ENCODE peak calls at places on chromosomes 2 and 18, in six cellular contexts. W is H9, V is mesendoderm, J is IMR-90, Q is mesenchymal stem cell, N is H1. O is an unnamed sample.

GRCh38 chr18:49846718-49847470 is 33.6 kb upstream of the ACAA2 start:
- DNase-seq in Q (no peak), V (no peak), J (no peak), W (no peak), N (no peak), O (no peak)

GRCh38 chr2:86704482-86704971 is 15.6 kb upstream of the RMND5A start:
- DNase-seq in V (peak; percentile 69), Q (peak; percentile 48), N (no peak), W (no peak), J (peak; percentile 78), O (no peak)

GRCh38 chr2:113069676-113070605 is 2.2 kb downstream of the IL1F10 start:
- DNase-seq in J (no peak), W (no peak), Q (no peak), N (no peak), V (no peak), O (no peak)

GRCh38 chr2:7567646-7568045 is 650.4 kb downstream of the RNF144A start:
- DNase-seq in V (peak; percentile 6), J (no peak), W (peak; percentile 41), Q (no peak), N (no peak), O (no peak)

GRCh38 chr2:215527738-215528137 is 91.9 kb upstream of the FN1 start:
- DNase-seq in Q (peak; percentile 19), V (no peak), N (no peak), J (peak; percentile 87), W (no peak), O (no peak)

GRCh38 chr2:36770542-36771287 is 74.2 kb downstream of the VIT start:
- DNase-seq in V (peak; percentile 95), Q (peak; percentile 12), W (peak; percentile 86), J (peak; percentile 18), N (peak; percentile 86), O (peak; percentile 24)

GRCh38 chr2:234587341-234588053 is 90.6 kb upstream of the ARL4C start:
- DNase-seq in N (no peak), W (no peak), Q (peak; percentile 63), V (no peak), J (peak; percentile 27), O (no peak)

GRCh38 chr2:178485356-178485755 is 5.1 kb downstream of the PLEKHA3 start:
- DNase-seq in V (no peak), J (no peak), Q (no peak), W (no peak), N (no peak), O (no peak)

GRCh38 chr18:23391156-23391555 is 61.9 kb upstream of the RIOK3 start:
- DNase-seq in Q (no peak), N (no peak), V (no peak), J (no peak), W (no peak), O (no peak)

GRCh38 chr2:30230479-30230854 is 867 bp upstream of the LBH start:
- DNase-seq in J (peak; percentile 64), V (no peak), N (peak; percentile 59), W (peak; percentile 43), Q (peak; percentile 46), O (no peak)

GRCh38 chr2:236825989-236826510 is 256.4 kb downstream of the ACKR3 start:
- DNase-seq in N (no peak), J (no peak), V (no peak), Q (no peak), W (no peak), O (no peak)

GRCh38 chr2:148132400-148132799 is 111.5 kb downstream of the MBD5 start:
- DNase-seq in W (no peak), N (no peak), Q (peak; percentile 40), V (no peak), J (peak; percentile 78), O (no peak)

GRCh38 chr2:127590386-127591190 is 55.1 kb downstream of the MYO7B start:
- DNase-seq in Q (no peak), W (no peak), V (no peak), N (no peak), J (no peak), O (no peak)

GRCh38 chr2:128309341-128310093 is 9.2 kb downstream of the HS6ST1 start:
- DNase-seq in Q (peak; percentile 87), J (peak; percentile 86), N (no peak), V (no peak), W (peak; percentile 25), O (peak; percentile 50)

GRCh38 chr2:36468463-36469266 is 113.1 kb downstream of the CRIM1 start:
- DNase-seq in N (no peak), W (no peak), V (no peak), Q (no peak), J (peak; percentile 94), O (no peak)

GRCh38 chr2:27381577-27382181 is 1.1 kb upstream of the ZNF513 start:
- DNase-seq in W (no peak), Q (no peak), N (no peak), J (no peak), V (no peak), O (no peak)

GRCh38 chr2:170845343-170845742 is 28.7 kb downstream of the GAD1 start:
- DNase-seq in N (peak; percentile 80), W (peak; percentile 75), V (peak; percentile 67), J (no peak), Q (no peak), O (no peak)

GRCh38 chr2:173496746-173497145 is 142.1 kb downstream of the CDCA7 start:
- DNase-seq in V (no peak), J (peak; percentile 53), N (no peak), W (no peak), Q (peak; percentile 55), O (no peak)

GRCh38 chr2:84970956-84971798 is at the start of gene KCMF1:
- DNase-seq in J (peak; percentile 74), W (peak; percentile 74), Q (peak; percentile 72), N (peak; percentile 70), V (peak; percentile 65), O (peak; percentile 65)

GRCh38 chr2:102283996-102284395 is 27.4 kb upstream of the IL1RL1 start:
- DNase-seq in W (no peak), J (peak; percentile 40), N (no peak), Q (no peak), V (no peak), O (no peak)

GRCh38 chr2:45004569-45005181 is 4.6 kb downstream of the SIX2 start:
- DNase-seq in Q (no peak), V (peak; percentile 84), W (peak; percentile 69), N (peak; percentile 82), J (peak; percentile 2), O (no peak)

GRCh38 chr18:30302181-30302580 is 740.4 kb downstream of the DSC3 start:
- DNase-seq in Q (no peak), V (no peak), J (no peak), W (no peak), N (no peak), O (no peak)

GRCh38 chr2:176169181-176169580 is 12.1 kb downstream of the HOXD3 start:
- DNase-seq in V (no peak), W (no peak), Q (no peak), J (no peak), N (no peak), O (no peak)

GRCh38 chr2:120264995-120265394 is 12.3 kb downstream of the RALB start:
- DNase-seq in W (no peak), J (no peak), V (no peak), N (no peak), Q (no peak), O (no peak)

GRCh38 chr2:44836174-44836573 is 105.3 kb upstream of the SIX3 start:
- DNase-seq in V (no peak), W (no peak), J (no peak), Q (no peak), N (no peak), O (no peak)

DNA sequence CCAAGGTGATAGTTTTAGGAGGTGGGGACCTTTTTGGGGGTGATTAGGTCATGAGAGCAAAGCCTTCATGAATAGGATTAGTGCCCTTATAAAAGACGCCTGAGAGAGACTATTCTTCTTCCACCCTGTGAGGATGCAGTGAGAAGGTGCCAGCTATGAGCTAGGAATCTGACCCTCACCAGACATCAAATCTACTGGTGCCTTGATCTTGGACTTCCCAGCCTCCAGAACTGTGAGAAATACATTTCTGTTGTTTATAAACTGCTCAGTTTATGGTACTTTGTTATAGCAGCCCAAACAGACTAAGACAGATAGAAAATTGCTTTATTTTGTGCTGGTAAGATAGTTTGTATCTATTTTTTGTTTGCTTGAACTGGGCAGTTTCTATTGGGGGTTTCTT is 40.1 kb downstream of the PHLPP1 start:
- DNase-seq in Q (no peak), W (no peak), N (no peak), J (no peak), V (no peak), O (no peak)
- H3K4me1 ChIP-seq in Q (peaks cover 5% of the 10 kb centered on the region), W (peaks cover 30% of the 10 kb centered on the region), N (peaks cover 43% of the 10 kb centered on the region), J (peaks cover 11% of the 10 kb centered on the region), V (peaks cover 24% of the 10 kb centered on the region), O (peaks cover 39% of the 10 kb centered on the region)

DNA sequence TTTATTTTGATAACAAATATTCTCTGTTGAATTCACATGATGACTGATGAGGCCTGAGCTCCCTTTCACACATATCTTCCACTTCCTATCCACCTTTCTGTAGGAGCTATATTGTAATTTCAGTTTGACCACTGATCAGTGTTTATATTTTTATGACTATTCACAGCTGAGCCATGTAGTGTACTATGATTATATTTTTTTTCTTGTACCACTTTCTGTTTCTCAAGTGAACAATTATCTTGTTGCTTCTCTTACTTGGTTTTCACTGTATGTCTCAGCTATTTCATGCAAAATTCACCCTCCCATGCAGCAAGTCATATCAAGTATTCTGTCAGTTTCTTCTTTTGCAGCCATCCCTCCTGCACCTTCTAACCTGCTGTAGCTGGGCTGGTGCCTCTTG is 78.4 kb downstream of the TMEM247 start:
- DNase-seq in Q (no peak), W (no peak), N (no peak), V (no peak), J (no peak), O (no peak)
- H2BK15ac ChIP-seq in Q (no peak overlapping the region), W (no peak overlapping the region), N (no peak overlapping the region), V (no peak overlapping the region), J (no peak overlapping the region), O (no peak overlapping the region)

GRCh38 chr2:180979086-180979934 is 1.1 kb upstream of the UBE2E3 start:
- DNase-seq in N (no peak), W (no peak), J (peak; percentile 76), V (peak; percentile 64), Q (peak; percentile 79), O (peak; percentile 21)

GRCh38 chr2:180979935-180980184 is 545 bp upstream of the UBE2E3 start:
- DNase-seq in W (no peak), V (no peak), N (no peak), Q (no peak), J (peak; percentile 6), O (no peak)

GRCh38 chr2:180983468-180984388 is 3.3 kb downstream of the UBE2E3 start:
- DNase-seq in Q (peak; percentile 76), J (peak; percentile 69), W (no peak), N (no peak), V (peak; percentile 83), O (peak; percentile 41)

GRCh38 chr2:180980185-180980942 is at the start of gene UBE2E3:
- DNase-seq in J (peak; percentile 72), Q (peak; percentile 85), V (peak; percentile 88), N (peak; percentile 91), W (peak; percentile 82), O (peak; percentile 82)

GRCh38 chr2:180980943-180981898 is 816 bp downstream of the UBE2E3 start:
- DNase-seq in V (no peak), W (no peak), J (peak; percentile 44), N (no peak), Q (peak; percentile 61), O (peak; percentile 23)
- H3K4me1 ChIP-seq in V (no peaks in the 10 kb centered on the region), W (no peaks in the 10 kb centered on the region), J (peaks cover 7% of the 10 kb centered on the region), N (peaks cover 11% of the 10 kb centered on the region), Q (peaks cover 3% of the 10 kb centered on the region), O (peaks cover 11% of the 10 kb centered on the region)

DNA sequence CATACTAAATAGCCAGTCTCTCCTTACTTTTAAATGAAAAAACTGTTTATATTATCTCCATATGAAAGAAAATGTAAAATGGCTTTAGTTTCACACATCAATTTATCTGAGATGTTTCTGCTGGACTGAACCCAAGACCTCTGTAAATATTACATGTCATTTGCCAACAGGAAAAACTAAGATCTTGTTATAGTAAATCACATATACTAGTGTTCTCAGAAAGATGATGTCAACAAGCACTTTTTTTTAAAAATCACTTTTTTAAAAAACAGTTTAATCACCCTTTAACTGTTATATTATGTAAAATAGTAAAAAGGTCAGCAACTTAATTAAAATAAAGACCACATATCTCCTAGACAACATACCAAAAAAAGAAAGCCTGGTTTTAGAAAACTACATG is 46.3 kb downstream of the PTPN2 start:
- DNase-seq in Q (peak; percentile 56), N (no peak), W (no peak), V (no peak), J (peak; percentile 47), O (no peak)
- H2BK15ac ChIP-seq in Q (no peak overlapping the region), N (no peak overlapping the region), W (no peak overlapping the region), V (no peak overlapping the region), J (no peak overlapping the region), O (no peak overlapping the region)